ENCODE peak calls at places on chromosome 10, in nine cellular contexts. One of them, this sample, is unnamed.
A peak's percentile ranks its signal among the peaks of the same experiment; 100 is the strongest.

GRCh38 chr10:28135258-28135657 is 136.4 kb upstream of the ODAD2 start:
- DNase-seq in activated T-helper 9 cell treated with anti-CD3 and anti-CD28 coated beads, Interleukin-2, amount 50 U/mL, for 16 hours: no peak
- DNase-seq in T follicular helper cell: no peak
- DNase-seq in EH: peak; percentile 55
- DNase-seq in stimulated activated CD8-positive, alpha-beta memory T cell treated with anti-CD3 and anti-CD28 coated beads, Interleukin-15, amount 100 ng/mL, for 1 hour: no peak
- DNase-seq in effector memory CD4-positive, alpha-beta T cell: no peak
- DNase-seq in left ventricle myocardium inferior: no peak
- DNase-seq in NCI-H1105: no peak
- DNase-seq in GM06990: no peak
- DNase-seq in this sample: no peak

GRCh38 chr10:76433161-76434005 is 1002.0 kb downstream of the LRMDA start:
- DNase-seq in activated T-helper 9 cell treated with anti-CD3 and anti-CD28 coated beads, Interleukin-2, amount 50 U/mL, for 16 hours: no peak
- DNase-seq in T follicular helper cell: no peak
- DNase-seq in EH: no peak
- DNase-seq in stimulated activated CD8-positive, alpha-beta memory T cell treated with anti-CD3 and anti-CD28 coated beads, Interleukin-15, amount 100 ng/mL, for 1 hour: no peak
- DNase-seq in effector memory CD4-positive, alpha-beta T cell: no peak
- DNase-seq in left ventricle myocardium inferior: peak; percentile 72
- DNase-seq in NCI-H1105: peak; percentile 87
- DNase-seq in GM06990: no peak
- DNase-seq in this sample: no peak

GRCh38 chr10:89363766-89364407 is 14.0 kb upstream of the IFIT1B start:
- DNase-seq in activated T-helper 9 cell treated with anti-CD3 and anti-CD28 coated beads, Interleukin-2, amount 50 U/mL, for 16 hours: no peak
- DNase-seq in T follicular helper cell: no peak
- DNase-seq in EH: no peak
- DNase-seq in stimulated activated CD8-positive, alpha-beta memory T cell treated with anti-CD3 and anti-CD28 coated beads, Interleukin-15, amount 100 ng/mL, for 1 hour: no peak
- DNase-seq in effector memory CD4-positive, alpha-beta T cell: no peak
- DNase-seq in left ventricle myocardium inferior: no peak
- DNase-seq in NCI-H1105: no peak
- DNase-seq in GM06990: peak; percentile 29
- DNase-seq in this sample: no peak

GRCh38 chr10:29784175-29784773 is 149.5 kb upstream of the SVIL start:
- DNase-seq in activated T-helper 9 cell treated with anti-CD3 and anti-CD28 coated beads, Interleukin-2, amount 50 U/mL, for 16 hours: no peak
- DNase-seq in T follicular helper cell: no peak
- DNase-seq in EH: peak; percentile 100
- DNase-seq in stimulated activated CD8-positive, alpha-beta memory T cell treated with anti-CD3 and anti-CD28 coated beads, Interleukin-15, amount 100 ng/mL, for 1 hour: no peak
- DNase-seq in effector memory CD4-positive, alpha-beta T cell: no peak
- DNase-seq in left ventricle myocardium inferior: no peak
- DNase-seq in NCI-H1105: no peak
- DNase-seq in GM06990: no peak
- DNase-seq in this sample: no peak

GRCh38 chr10:108360187-108360586 is 1195.7 kb upstream of the SORCS1 start:
- DNase-seq in activated T-helper 9 cell treated with anti-CD3 and anti-CD28 coated beads, Interleukin-2, amount 50 U/mL, for 16 hours: no peak
- DNase-seq in T follicular helper cell: no peak
- DNase-seq in EH: no peak
- DNase-seq in stimulated activated CD8-positive, alpha-beta memory T cell treated with anti-CD3 and anti-CD28 coated beads, Interleukin-15, amount 100 ng/mL, for 1 hour: no peak
- DNase-seq in effector memory CD4-positive, alpha-beta T cell: no peak
- DNase-seq in left ventricle myocardium inferior: no peak
- DNase-seq in NCI-H1105: no peak
- DNase-seq in GM06990: no peak
- DNase-seq in this sample: no peak

GRCh38 chr10:8334631-8335030 is 280.1 kb downstream of the GATA3 start:
- DNase-seq in activated T-helper 9 cell treated with anti-CD3 and anti-CD28 coated beads, Interleukin-2, amount 50 U/mL, for 16 hours: no peak
- DNase-seq in T follicular helper cell: no peak
- DNase-seq in EH: no peak
- DNase-seq in stimulated activated CD8-positive, alpha-beta memory T cell treated with anti-CD3 and anti-CD28 coated beads, Interleukin-15, amount 100 ng/mL, for 1 hour: no peak
- DNase-seq in effector memory CD4-positive, alpha-beta T cell: no peak
- DNase-seq in left ventricle myocardium inferior: no peak
- DNase-seq in NCI-H1105: no peak
- DNase-seq in GM06990: no peak
- DNase-seq in this sample: no peak

GRCh38 chr10:122346326-122346950 is 28.1 kb upstream of the PLEKHA1 start:
- DNase-seq in activated T-helper 9 cell treated with anti-CD3 and anti-CD28 coated beads, Interleukin-2, amount 50 U/mL, for 16 hours: no peak
- DNase-seq in T follicular helper cell: no peak
- DNase-seq in EH: no peak
- DNase-seq in stimulated activated CD8-positive, alpha-beta memory T cell treated with anti-CD3 and anti-CD28 coated beads, Interleukin-15, amount 100 ng/mL, for 1 hour: no peak
- DNase-seq in effector memory CD4-positive, alpha-beta T cell: no peak
- DNase-seq in left ventricle myocardium inferior: no peak
- DNase-seq in NCI-H1105: no peak
- DNase-seq in GM06990: no peak
- DNase-seq in this sample: no peak

GRCh38 chr10:46541017-46541661 is 15.3 kb downstream of the GPRIN2 start:
- DNase-seq in activated T-helper 9 cell treated with anti-CD3 and anti-CD28 coated beads, Interleukin-2, amount 50 U/mL, for 16 hours: no peak
- DNase-seq in T follicular helper cell: no peak
- DNase-seq in EH: no peak
- DNase-seq in stimulated activated CD8-positive, alpha-beta memory T cell treated with anti-CD3 and anti-CD28 coated beads, Interleukin-15, amount 100 ng/mL, for 1 hour: no peak
- DNase-seq in effector memory CD4-positive, alpha-beta T cell: no peak
- DNase-seq in left ventricle myocardium inferior: peak; percentile 37
- DNase-seq in NCI-H1105: no peak
- DNase-seq in GM06990: no peak
- DNase-seq in this sample: no peak

GRCh38 chr10:5081091-5081490 is 13.1 kb upstream of the AKR1C3 start:
- DNase-seq in activated T-helper 9 cell treated with anti-CD3 and anti-CD28 coated beads, Interleukin-2, amount 50 U/mL, for 16 hours: no peak
- DNase-seq in T follicular helper cell: no peak
- DNase-seq in EH: no peak
- DNase-seq in stimulated activated CD8-positive, alpha-beta memory T cell treated with anti-CD3 and anti-CD28 coated beads, Interleukin-15, amount 100 ng/mL, for 1 hour: no peak
- DNase-seq in effector memory CD4-positive, alpha-beta T cell: no peak
- DNase-seq in left ventricle myocardium inferior: no peak
- DNase-seq in NCI-H1105: no peak
- DNase-seq in GM06990: no peak
- DNase-seq in this sample: no peak

GRCh38 chr10:60163786-60164185 is 225.9 kb downstream of the ANK3 start:
- DNase-seq in activated T-helper 9 cell treated with anti-CD3 and anti-CD28 coated beads, Interleukin-2, amount 50 U/mL, for 16 hours: no peak
- DNase-seq in T follicular helper cell: no peak
- DNase-seq in EH: no peak
- DNase-seq in stimulated activated CD8-positive, alpha-beta memory T cell treated with anti-CD3 and anti-CD28 coated beads, Interleukin-15, amount 100 ng/mL, for 1 hour: no peak
- DNase-seq in effector memory CD4-positive, alpha-beta T cell: no peak
- DNase-seq in left ventricle myocardium inferior: no peak
- DNase-seq in NCI-H1105: no peak
- DNase-seq in GM06990: no peak
- DNase-seq in this sample: no peak

GRCh38 chr10:131880016-131880590 is 20.7 kb upstream of the PPP2R2D start:
- DNase-seq in activated T-helper 9 cell treated with anti-CD3 and anti-CD28 coated beads, Interleukin-2, amount 50 U/mL, for 16 hours: no peak
- DNase-seq in T follicular helper cell: no peak
- DNase-seq in EH: no peak
- DNase-seq in stimulated activated CD8-positive, alpha-beta memory T cell treated with anti-CD3 and anti-CD28 coated beads, Interleukin-15, amount 100 ng/mL, for 1 hour: no peak
- DNase-seq in effector memory CD4-positive, alpha-beta T cell: no peak
- DNase-seq in left ventricle myocardium inferior: no peak
- DNase-seq in NCI-H1105: no peak
- DNase-seq in GM06990: no peak
- DNase-seq in this sample: no peak

This sample was measured in GM20000.